ENCODE peak calls at places on chromosome 1, in seven cellular contexts. M, V, U, Z, A, B and T are unnamed samples.

GRCh38 chr1:6386371-6386949 is 7.1 kb downstream of the ACOT7 start:
- DNase-seq in M (no peak), V (no peak), U (no peak), Z (no peak), A (peak; percentile 60), B (no peak), T (no peak)

GRCh38 chr1:27594542-27595510 is 9.1 kb downstream of the AHDC1 start:
- DNase-seq in M (no peak), V (no peak), U (no peak), Z (no peak), A (peak; percentile 51), B (no peak), T (no peak)

GRCh38 chr1:203381151-203381751 is 30.3 kb upstream of the FMOD start:
- DNase-seq in M (no peak), V (no peak), U (no peak), Z (peak; percentile 72), A (no peak), B (no peak), T (no peak)

GRCh38 chr1:63557365-63557987 is 34.2 kb downstream of the EFCAB7 start:
- DNase-seq in M (no peak), V (no peak), U (peak; percentile 20), Z (peak; percentile 47), A (peak; percentile 39), B (no peak), T (peak; percentile 20)

GRCh38 chr1:176177764-176178163 is 29.3 kb downstream of the COP1 start:
- DNase-seq in M (no peak), V (no peak), U (no peak), Z (peak; percentile 64), A (no peak), B (no peak), T (no peak)

GRCh38 chr1:236522937-236523703 is 662 bp upstream of the LGALS8 start:
- DNase-seq in M (peak; percentile 33), V (peak; percentile 27), U (no peak), Z (no peak), A (peak; percentile 50), B (no peak), T (no peak)

GRCh38 chr1:161827786-161828185 is 61.7 kb downstream of the ATF6 start:
- DNase-seq in M (no peak), V (no peak), U (no peak), Z (no peak), A (peak; percentile 7), B (no peak), T (no peak)

GRCh38 chr1:180946537-180947507 is 34.1 kb downstream of the KIAA1614 start:
- DNase-seq in M (no peak), V (no peak), U (no peak), Z (no peak), A (no peak), B (no peak), T (no peak)

GRCh38 chr1:80646053-80646452 is 1154.7 kb upstream of the ADGRL2 start:
- DNase-seq in M (no peak), V (no peak), U (no peak), Z (no peak), A (no peak), B (no peak), T (no peak)

GRCh38 chr1:161954050-161954449 is 69.6 kb downstream of the OLFML2B start:
- DNase-seq in M (no peak), V (no peak), U (no peak), Z (no peak), A (no peak), B (no peak), T (no peak)

GRCh38 chr1:94623560-94624148 is 82.1 kb upstream of the F3 start:
- DNase-seq in M (no peak), V (no peak), U (peak; percentile 68), Z (no peak), A (peak; percentile 94), B (no peak), T (no peak)

GRCh38 chr1:223227031-223227430 is 84.0 kb upstream of the TLR5 start:
- DNase-seq in M (no peak), V (no peak), U (no peak), Z (no peak), A (no peak), B (no peak), T (no peak)

GRCh38 chr1:203170625-203171330 is 4.8 kb downstream of the MYBPH start:
- DNase-seq in M (no peak), V (no peak), U (no peak), Z (no peak), A (peak; percentile 55), B (no peak), T (no peak)

GRCh38 chr1:101291562-101292035 is 54.8 kb downstream of the S1PR1 start:
- DNase-seq in M (no peak), V (peak; percentile 23), U (peak; percentile 57), Z (peak; percentile 74), A (peak; percentile 42), B (no peak), T (no peak)

GRCh38 chr1:12005488-12006166 is 13.7 kb upstream of the MIIP start:
- DNase-seq in M (no peak), V (no peak), U (no peak), Z (peak; percentile 71), A (no peak), B (no peak), T (no peak)

GRCh38 chr1:195195423-195196057 is 1412.7 kb downstream of the KCNT2 start:
- DNase-seq in M (no peak), V (no peak), U (no peak), Z (peak; percentile 92), A (no peak), B (no peak), T (no peak)

GRCh38 chr1:185996211-185996610 is 262.0 kb downstream of the HMCN1 start:
- DNase-seq in M (no peak), V (peak; percentile 9), U (peak; percentile 36), Z (no peak), A (peak; percentile 87), B (no peak), T (no peak)

GRCh38 chr1:115134850-115135484 is 45.7 kb upstream of the TSPAN2 start:
- DNase-seq in M (no peak), V (no peak), U (peak; percentile 45), Z (no peak), A (peak; percentile 94), B (no peak), T (no peak)

GRCh38 chr1:41638086-41639024 is 153.9 kb upstream of the EDN2 start:
- DNase-seq in M (no peak), V (no peak), U (no peak), Z (no peak), A (no peak), B (no peak), T (no peak)

GRCh38 chr1:99131541-99131940 is 126.9 kb upstream of the PLPPR5 start:
- DNase-seq in M (no peak), V (no peak), U (no peak), Z (no peak), A (no peak), B (no peak), T (no peak)

GRCh38 chr1:87106158-87106557 is 191.7 kb downstream of the HS2ST1 start:
- DNase-seq in M (no peak), V (no peak), U (no peak), Z (peak; percentile 21), A (no peak), B (no peak), T (no peak)

GRCh38 chr1:91499904-91500755 is 521 bp upstream of the CDC7 start:
- DNase-seq in M (no peak), V (no peak), U (no peak), Z (no peak), A (no peak), B (no peak), T (no peak)

GRCh38 chr1:77063118-77063517 is 156.1 kb downstream of the PIGK start:
- DNase-seq in M (no peak), V (no peak), U (no peak), Z (no peak), A (no peak), B (no peak), T (no peak)

GRCh38 chr1:21346304-21347071 is 56.2 kb upstream of the ECE1 start:
- DNase-seq in M (no peak), V (no peak), U (no peak), Z (no peak), A (no peak), B (no peak), T (no peak)
- H3K4me3 ChIP-seq in M (no peak overlapping the region), V (no peak overlapping the region), U (peak overlapping the region; percentile 62), Z (peak overlapping the region; percentile 69), A (peak overlapping the region; percentile 64), B (peak overlapping the region; percentile 100), T (peak overlapping the region; percentile 69)

GRCh38 chr1:201025571-201026002 is 2.1 kb upstream of the KIF21B start:
- DNase-seq in M (no peak), V (no peak), U (no peak), Z (peak; percentile 78), A (no peak), B (no peak), T (no peak)
- TF ChIP-seq CTCF in M (no peak), V (no peak), U (peak; percentile 59), Z (peak; percentile 44), A (peak; percentile 11), B (no peak), T (peak; percentile 44)

DNA sequence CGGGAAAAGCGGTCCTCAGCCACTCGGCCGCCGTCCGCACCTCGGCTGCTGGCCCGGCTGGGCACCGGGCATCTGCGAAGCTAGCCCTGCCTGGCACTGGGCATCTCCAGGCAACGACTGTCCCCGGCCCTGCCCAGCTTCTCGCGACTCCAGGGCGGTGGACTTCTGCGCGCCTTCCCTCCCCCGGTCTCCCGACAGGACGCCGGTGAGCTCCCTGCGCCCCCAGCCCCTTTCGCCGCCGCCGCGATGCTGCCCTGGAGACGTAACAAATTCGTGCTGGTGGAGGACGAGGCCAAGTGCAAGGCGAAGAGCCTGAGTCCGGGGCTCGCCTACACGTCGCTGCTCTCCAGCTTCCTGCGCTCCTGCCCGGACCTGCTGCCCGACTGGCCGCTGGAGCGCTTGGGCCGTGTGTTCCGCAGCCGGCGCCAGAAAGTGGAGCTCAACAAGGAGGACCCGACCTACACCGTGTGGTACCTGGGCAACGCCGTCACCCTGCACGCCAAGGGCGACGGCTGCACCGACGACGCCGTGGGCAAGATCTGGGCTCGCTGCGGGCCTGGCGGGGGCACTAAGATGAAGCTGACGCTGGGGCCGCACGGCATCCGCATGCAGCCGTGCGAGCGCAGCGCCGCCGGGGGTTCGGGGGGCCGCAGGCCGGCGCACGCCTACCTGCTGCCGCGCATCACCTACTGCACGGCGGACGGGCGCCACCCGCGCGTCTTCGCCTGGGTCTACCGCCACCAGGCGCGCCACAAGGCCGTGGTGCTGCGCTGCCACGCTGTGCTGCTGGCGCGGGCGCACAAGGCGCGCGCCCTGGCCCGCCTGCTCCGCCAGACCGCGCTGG is 577 bp downstream of the FAM43B start:
- DNase-seq in M (no peak), V (no peak), U (no peak), Z (peak; percentile 11), A (peak; percentile 46), B (no peak), T (peak; percentile 45)
- H3K4me3 ChIP-seq in M (peak overlapping the region; percentile 27), V (peak overlapping the region; percentile 37), U (peak overlapping the region; percentile 24), Z (no peak overlapping the region), A (no peak overlapping the region), B (peak overlapping the region; percentile 61), T (peak overlapping the region; percentile 50)

GRCh38 chr1:30719406-30720270 is 3.7 kb downstream of the MATN1 start:
- DNase-seq in M (no peak), V (no peak), U (no peak), Z (peak; percentile 86), A (peak; percentile 56), B (no peak), T (no peak)
- TF ChIP-seq CTCF in M (no peak), V (no peak), U (no peak), Z (no peak), A (no peak), B (no peak), T (no peak)